ENCODE peak calls at places on chromosomes 6 and 20, in six cellular contexts. One of them, this sample, is unnamed.

GRCh38 chr20:35009665-35010328 is 54.1 kb downstream of the MYH7B start:
- DNase-seq in endothelial cell of umbilical vein: no peak
- DNase-seq in HepG2: no peak
- DNase-seq in GM12878: no peak
- DNase-seq in K562: no peak
- DNase-seq in NB4: no peak
- DNase-seq in this sample: no peak

GRCh38 chr6:124131259-124131658 is 327.6 kb downstream of the NKAIN2 start:
- DNase-seq in endothelial cell of umbilical vein: no peak
- DNase-seq in HepG2: peak; percentile 62
- DNase-seq in K562: no peak
- DNase-seq in NB4: no peak
- DNase-seq in GM12878: no peak
- DNase-seq in this sample: no peak

GRCh38 chr6:56242343-56242742 is 5.0 kb downstream of the COL21A1 start:
- DNase-seq in K562: no peak
- DNase-seq in HepG2: no peak
- DNase-seq in NB4: no peak
- DNase-seq in endothelial cell of umbilical vein: peak; percentile 77
- DNase-seq in GM12878: no peak
- DNase-seq in this sample: no peak

GRCh38 chr6:113595921-113596376 is 261.2 kb upstream of the MARCKS start:
- DNase-seq in NB4: no peak
- DNase-seq in GM12878: no peak
- DNase-seq in HepG2: no peak
- DNase-seq in endothelial cell of umbilical vein: no peak
- DNase-seq in K562: no peak
- DNase-seq in this sample: no peak

GRCh38 chr6:71406871-71407860 is 118.6 kb downstream of the OGFRL1 start:
- DNase-seq in GM12878: no peak
- DNase-seq in K562: no peak
- DNase-seq in NB4: no peak
- DNase-seq in endothelial cell of umbilical vein: peak; percentile 79
- DNase-seq in HepG2: no peak
- DNase-seq in this sample: peak; percentile 80

GRCh38 chr6:5472583-5472982 is 211.3 kb downstream of the FARS2 start:
- DNase-seq in NB4: no peak
- DNase-seq in endothelial cell of umbilical vein: no peak
- DNase-seq in HepG2: no peak
- DNase-seq in K562: no peak
- DNase-seq in GM12878: no peak
- DNase-seq in this sample: no peak

GRCh38 chr6:170243791-170244291 is 47.0 kb downstream of the DLL1 start:
- DNase-seq in endothelial cell of umbilical vein: no peak
- DNase-seq in HepG2: no peak
- DNase-seq in K562: no peak
- DNase-seq in NB4: no peak
- DNase-seq in GM12878: no peak
- DNase-seq in this sample: no peak

GRCh38 chr20:58117944-58118343 is 110.5 kb downstream of the ANKRD60 start:
- DNase-seq in HepG2: no peak
- DNase-seq in NB4: no peak
- DNase-seq in GM12878: no peak
- DNase-seq in K562: no peak
- DNase-seq in endothelial cell of umbilical vein: no peak
- DNase-seq in this sample: no peak

GRCh38 chr20:10074513-10074912 is 39.7 kb downstream of the ANKEF1 start:
- DNase-seq in HepG2: peak; percentile 38
- DNase-seq in K562: no peak
- DNase-seq in GM12878: no peak
- DNase-seq in NB4: peak; percentile 83
- DNase-seq in endothelial cell of umbilical vein: peak; percentile 76
- DNase-seq in this sample: peak; percentile 81

GRCh38 chr6:16985484-16986284 is 116.2 kb upstream of the STMND1 start:
- DNase-seq in HepG2: no peak
- DNase-seq in NB4: peak; percentile 26
- DNase-seq in endothelial cell of umbilical vein: no peak
- DNase-seq in K562: no peak
- DNase-seq in GM12878: no peak
- DNase-seq in this sample: no peak

GRCh38 chr6:82494367-82494766 is 130.8 kb downstream of the TPBG start:
- DNase-seq in GM12878: no peak
- DNase-seq in endothelial cell of umbilical vein: no peak
- DNase-seq in K562: no peak
- DNase-seq in NB4: no peak
- DNase-seq in HepG2: no peak
- DNase-seq in this sample: no peak

GRCh38 chr20:48607544-48607865 is 220.3 kb downstream of the PREX1 start:
- DNase-seq in endothelial cell of umbilical vein: no peak
- DNase-seq in NB4: no peak
- DNase-seq in HepG2: no peak
- DNase-seq in K562: no peak
- DNase-seq in GM12878: no peak
- DNase-seq in this sample: no peak

GRCh38 chr6:168690271-168690670 is 249.3 kb downstream of the SMOC2 start:
- DNase-seq in K562: no peak
- DNase-seq in GM12878: no peak
- DNase-seq in endothelial cell of umbilical vein: no peak
- DNase-seq in HepG2: no peak
- DNase-seq in NB4: no peak
- DNase-seq in this sample: no peak

GRCh38 chr20:32902456-32903420 is 44.0 kb downstream of the EFCAB8 start:
- DNase-seq in HepG2: peak; percentile 66
- DNase-seq in NB4: peak; percentile 67
- DNase-seq in endothelial cell of umbilical vein: peak; percentile 32
- DNase-seq in K562: peak; percentile 70
- DNase-seq in GM12878: no peak
- DNase-seq in this sample: peak; percentile 58

GRCh38 chr6:164148789-164149188 is 734.3 kb downstream of the QKI start:
- DNase-seq in HepG2: no peak
- DNase-seq in GM12878: no peak
- DNase-seq in endothelial cell of umbilical vein: no peak
- DNase-seq in K562: no peak
- DNase-seq in NB4: no peak
- DNase-seq in this sample: no peak

GRCh38 chr20:20214757-20215275 is 153.1 kb upstream of the INSM1 start:
- DNase-seq in HepG2: no peak
- DNase-seq in NB4: no peak
- DNase-seq in K562: no peak
- DNase-seq in GM12878: no peak
- DNase-seq in endothelial cell of umbilical vein: no peak
- DNase-seq in this sample: no peak
- TF ChIP-seq MYC in HepG2: no peak
- TF ChIP-seq MYC in NB4: no peak
- TF ChIP-seq MYC in K562: no peak
- TF ChIP-seq MYC in GM12878: no peak
- TF ChIP-seq MYC in endothelial cell of umbilical vein: no peak
- TF ChIP-seq MYC in this sample: no peak

GRCh38 chr6:66508433-66508832 is 801.4 kb upstream of the EYS start:
- DNase-seq in endothelial cell of umbilical vein: no peak
- DNase-seq in K562: no peak
- DNase-seq in GM12878: no peak
- DNase-seq in HepG2: no peak
- DNase-seq in NB4: no peak
- DNase-seq in this sample: no peak
- TF ChIP-seq MYC in endothelial cell of umbilical vein: no peak
- TF ChIP-seq MYC in K562: no peak
- TF ChIP-seq MYC in GM12878: no peak
- TF ChIP-seq MYC in HepG2: no peak
- TF ChIP-seq MYC in NB4: no peak
- TF ChIP-seq MYC in this sample: no peak

DNA sequence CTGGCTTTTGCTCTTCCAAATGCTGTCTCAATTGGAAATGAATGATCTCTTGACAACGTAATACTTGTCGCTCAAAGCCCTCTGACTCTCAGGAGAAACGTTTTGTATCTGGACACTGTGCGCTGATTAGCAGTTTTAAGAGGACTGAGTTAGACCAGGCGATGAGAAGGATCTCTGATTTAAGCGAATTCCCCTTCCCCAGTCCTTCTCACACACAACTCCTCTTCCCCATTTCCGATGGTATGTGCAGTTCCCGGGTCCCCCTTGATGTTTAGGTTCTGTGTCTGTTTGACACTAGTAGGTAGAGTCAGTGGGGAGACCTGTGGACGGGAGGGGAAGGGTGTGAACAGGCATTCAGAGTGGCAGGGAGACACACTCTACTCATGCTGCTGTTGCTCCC is 2.5 kb downstream of the ZDHHC14 start:
- DNase-seq in GM12878: no peak
- DNase-seq in NB4: no peak
- DNase-seq in endothelial cell of umbilical vein: no peak
- DNase-seq in K562: no peak
- DNase-seq in HepG2: no peak
- DNase-seq in this sample: no peak
- TF ChIP-seq MYC in GM12878: no peak
- TF ChIP-seq MYC in NB4: no peak
- TF ChIP-seq MYC in endothelial cell of umbilical vein: no peak
- TF ChIP-seq MYC in K562: no peak
- TF ChIP-seq MYC in HepG2: no peak
- TF ChIP-seq MYC in this sample: no peak

GRCh38 chr20:63697357-63697867 is 960 bp downstream of the TNFRSF6B start:
- DNase-seq in HepG2: no peak
- DNase-seq in NB4: no peak
- DNase-seq in endothelial cell of umbilical vein: no peak
- DNase-seq in GM12878: no peak
- DNase-seq in K562: no peak
- DNase-seq in this sample: no peak

GRCh38 chr20:63696311-63696627 is 183 bp upstream of the TNFRSF6B start:
- DNase-seq in K562: no peak
- DNase-seq in HepG2: no peak
- DNase-seq in GM12878: no peak
- DNase-seq in NB4: peak; percentile 74
- DNase-seq in endothelial cell of umbilical vein: no peak
- DNase-seq in this sample: no peak

GRCh38 chr20:63695419-63696310 is 787 bp upstream of the TNFRSF6B start:
- DNase-seq in endothelial cell of umbilical vein: no peak
- DNase-seq in GM12878: no peak
- DNase-seq in K562: no peak
- DNase-seq in NB4: no peak
- DNase-seq in HepG2: no peak
- DNase-seq in this sample: no peak

GRCh38 chr20:63697868-63698545 is 1.6 kb downstream of the TNFRSF6B start:
- DNase-seq in K562: no peak
- DNase-seq in endothelial cell of umbilical vein: no peak
- DNase-seq in HepG2: no peak
- DNase-seq in GM12878: no peak
- DNase-seq in NB4: no peak
- DNase-seq in this sample: no peak

DNA sequence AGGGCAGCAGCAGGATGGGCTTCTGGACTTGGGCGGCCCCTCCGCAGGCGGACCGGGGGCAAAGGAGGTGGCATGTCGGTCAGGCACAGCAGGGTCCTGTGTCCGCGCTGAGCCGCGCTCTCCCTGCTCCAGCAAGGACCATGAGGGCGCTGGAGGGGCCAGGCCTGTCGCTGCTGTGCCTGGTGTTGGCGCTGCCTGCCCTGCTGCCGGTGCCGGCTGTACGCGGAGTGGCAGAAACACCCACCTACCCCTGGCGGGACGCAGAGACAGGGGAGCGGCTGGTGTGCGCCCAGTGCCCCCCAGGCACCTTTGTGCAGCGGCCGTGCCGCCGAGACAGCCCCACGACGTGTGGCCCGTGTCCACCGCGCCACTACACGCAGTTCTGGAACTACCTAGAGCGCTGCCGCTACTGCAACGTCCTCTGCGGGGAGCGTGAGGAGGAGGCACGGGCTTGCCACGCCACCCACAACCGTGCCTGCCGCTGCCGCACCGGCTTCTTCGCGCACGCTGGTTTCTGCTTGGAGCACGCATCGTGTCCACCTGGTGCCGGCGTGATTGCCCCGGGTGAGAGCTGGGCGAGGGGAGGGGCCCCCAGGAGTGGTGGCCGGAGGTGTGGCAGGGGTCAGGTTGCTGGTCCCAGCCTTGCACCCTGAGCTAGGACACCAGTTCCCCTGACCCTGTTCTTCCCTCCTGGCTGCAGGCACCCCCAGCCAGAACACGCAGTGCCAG is at the start of gene TNFRSF6B:
- DNase-seq in endothelial cell of umbilical vein: peak; percentile 45
- DNase-seq in K562: no peak
- DNase-seq in NB4: no peak
- DNase-seq in HepG2: no peak
- DNase-seq in GM12878: no peak
- DNase-seq in this sample: no peak
- TF ChIP-seq MYC in endothelial cell of umbilical vein: no peak
- TF ChIP-seq MYC in K562: no peak
- TF ChIP-seq MYC in NB4: no peak
- TF ChIP-seq MYC in HepG2: peak; percentile 39
- TF ChIP-seq MYC in GM12878: no peak
- TF ChIP-seq MYC in this sample: no peak

GRCh38 chr6:85077098-85077497 is 312.7 kb upstream of the TBX18 start:
- DNase-seq in GM12878: no peak
- DNase-seq in endothelial cell of umbilical vein: no peak
- DNase-seq in K562: no peak
- DNase-seq in HepG2: no peak
- DNase-seq in NB4: no peak
- DNase-seq in this sample: no peak

GRCh38 chr6:85085875-85086274 is 321.5 kb upstream of the TBX18 start:
- DNase-seq in GM12878: no peak
- DNase-seq in HepG2: no peak
- DNase-seq in K562: no peak
- DNase-seq in NB4: no peak
- DNase-seq in endothelial cell of umbilical vein: no peak
- DNase-seq in this sample: no peak

GRCh38 chr6:85078071-85078470 is 313.7 kb upstream of the TBX18 start:
- DNase-seq in endothelial cell of umbilical vein: peak; percentile 48
- DNase-seq in GM12878: no peak
- DNase-seq in K562: no peak
- DNase-seq in HepG2: peak; percentile 5
- DNase-seq in NB4: no peak
- DNase-seq in this sample: peak; percentile 4

GRCh38 chr6:85079761-85080160 is 315.4 kb upstream of the TBX18 start:
- DNase-seq in NB4: no peak
- DNase-seq in HepG2: no peak
- DNase-seq in K562: no peak
- DNase-seq in GM12878: no peak
- DNase-seq in endothelial cell of umbilical vein: no peak
- DNase-seq in this sample: no peak

GRCh38 chr6:85081102-85081501 is 316.7 kb upstream of the TBX18 start:
- DNase-seq in K562: no peak
- DNase-seq in GM12878: no peak
- DNase-seq in endothelial cell of umbilical vein: no peak
- DNase-seq in NB4: no peak
- DNase-seq in HepG2: no peak
- DNase-seq in this sample: no peak
- TF ChIP-seq MYC in K562: no peak
- TF ChIP-seq MYC in GM12878: no peak
- TF ChIP-seq MYC in endothelial cell of umbilical vein: no peak
- TF ChIP-seq MYC in NB4: no peak
- TF ChIP-seq MYC in HepG2: no peak
- TF ChIP-seq MYC in this sample: no peak

This sample was measured in A549.